ENCODE peak calls at places on chromosomes 5 and 9, in five cellular contexts. One of them, this sample, is unnamed.

GRCh38 chr9:83267741-83268140 is 204.8 kb upstream of the RASEF start:
- DNase-seq in lower leg skin: no peak
- DNase-seq in left ventricle myocardium inferior: no peak
- DNase-seq in CD4-positive, alpha-beta T cell: no peak
- DNase-seq in hepatocyte: no peak
- DNase-seq in this sample: no peak

GRCh38 chr9:38037981-38038306 is 31.1 kb downstream of the SHB start:
- DNase-seq in lower leg skin: no peak
- DNase-seq in left ventricle myocardium inferior: no peak
- DNase-seq in CD4-positive, alpha-beta T cell: no peak
- DNase-seq in hepatocyte: no peak
- DNase-seq in this sample: no peak

GRCh38 chr9:16337322-16338029 is 533.0 kb downstream of the BNC2 start:
- DNase-seq in lower leg skin: no peak
- DNase-seq in left ventricle myocardium inferior: no peak
- DNase-seq in CD4-positive, alpha-beta T cell: no peak
- DNase-seq in hepatocyte: peak; percentile 50
- DNase-seq in this sample: no peak

GRCh38 chr5:116759860-116760644 is 185.4 kb upstream of the SEMA6A start:
- DNase-seq in lower leg skin: no peak
- DNase-seq in left ventricle myocardium inferior: no peak
- DNase-seq in CD4-positive, alpha-beta T cell: no peak
- DNase-seq in hepatocyte: no peak
- DNase-seq in this sample: no peak

GRCh38 chr5:32709789-32710334 is 1.3 kb upstream of the NPR3 start:
- DNase-seq in lower leg skin: no peak
- DNase-seq in left ventricle myocardium inferior: peak; percentile 69
- DNase-seq in CD4-positive, alpha-beta T cell: no peak
- DNase-seq in hepatocyte: peak; percentile 80
- DNase-seq in this sample: peak; percentile 92

GRCh38 chr5:141382469-141383294 is at the start of gene PCDHGA7:
- DNase-seq in lower leg skin: no peak
- DNase-seq in left ventricle myocardium inferior: no peak
- DNase-seq in CD4-positive, alpha-beta T cell: no peak
- DNase-seq in hepatocyte: no peak
- DNase-seq in this sample: no peak

GRCh38 chr9:134774991-134775540 is 105.5 kb upstream of the FCN2 start:
- DNase-seq in lower leg skin: no peak
- DNase-seq in left ventricle myocardium inferior: no peak
- DNase-seq in CD4-positive, alpha-beta T cell: no peak
- DNase-seq in hepatocyte: no peak
- DNase-seq in this sample: no peak

GRCh38 chr9:113486327-113486726 is 22.8 kb downstream of the RGS3 start:
- DNase-seq in lower leg skin: no peak
- DNase-seq in left ventricle myocardium inferior: no peak
- DNase-seq in CD4-positive, alpha-beta T cell: no peak
- DNase-seq in hepatocyte: no peak
- DNase-seq in this sample: no peak

GRCh38 chr9:973295-973842 is 3.1 kb upstream of the DMRT3 start:
- DNase-seq in lower leg skin: no peak
- DNase-seq in left ventricle myocardium inferior: no peak
- DNase-seq in CD4-positive, alpha-beta T cell: no peak
- DNase-seq in hepatocyte: no peak
- DNase-seq in this sample: no peak

GRCh38 chr9:84808416-84808815 is 138.9 kb downstream of the NTRK2 start:
- DNase-seq in lower leg skin: no peak
- DNase-seq in left ventricle myocardium inferior: no peak
- DNase-seq in CD4-positive, alpha-beta T cell: no peak
- DNase-seq in hepatocyte: no peak
- DNase-seq in this sample: no peak

GRCh38 chr5:137503456-137503855 is 4.3 kb upstream of the SPOCK1 start:
- DNase-seq in lower leg skin: no peak
- DNase-seq in left ventricle myocardium inferior: no peak
- DNase-seq in CD4-positive, alpha-beta T cell: no peak
- DNase-seq in hepatocyte: no peak
- DNase-seq in this sample: no peak

GRCh38 chr9:31574006-31574750 is 810.3 kb upstream of the ACO1 start:
- DNase-seq in lower leg skin: no peak
- DNase-seq in left ventricle myocardium inferior: no peak
- DNase-seq in CD4-positive, alpha-beta T cell: no peak
- DNase-seq in hepatocyte: peak; percentile 16
- DNase-seq in this sample: no peak

GRCh38 chr5:143653256-143653655 is 158.7 kb upstream of the HMHB1 start:
- DNase-seq in lower leg skin: no peak
- DNase-seq in left ventricle myocardium inferior: no peak
- DNase-seq in CD4-positive, alpha-beta T cell: no peak
- DNase-seq in hepatocyte: no peak
- DNase-seq in this sample: no peak

GRCh38 chr5:138241688-138242547 is 28.8 kb upstream of the CDC23 start:
- DNase-seq in lower leg skin: no peak
- DNase-seq in left ventricle myocardium inferior: peak; percentile 22
- DNase-seq in CD4-positive, alpha-beta T cell: no peak
- DNase-seq in hepatocyte: peak; percentile 46
- DNase-seq in this sample: no peak

GRCh38 chr5:122415481-122416120 is 103.6 kb downstream of the SNCAIP start:
- DNase-seq in lower leg skin: peak; percentile 34
- DNase-seq in left ventricle myocardium inferior: peak; percentile 27
- DNase-seq in CD4-positive, alpha-beta T cell: no peak
- DNase-seq in hepatocyte: peak; percentile 85
- DNase-seq in this sample: no peak

GRCh38 chr9:127035423-127035822 is 87.0 kb downstream of the ANGPTL2 start:
- DNase-seq in lower leg skin: no peak
- DNase-seq in left ventricle myocardium inferior: peak; percentile 71
- DNase-seq in CD4-positive, alpha-beta T cell: no peak
- DNase-seq in hepatocyte: no peak
- DNase-seq in this sample: no peak

GRCh38 chr5:9467199-9468069 is 78.4 kb downstream of the SEMA5A start:
- DNase-seq in lower leg skin: peak; percentile 74
- DNase-seq in left ventricle myocardium inferior: no peak
- DNase-seq in CD4-positive, alpha-beta T cell: no peak
- DNase-seq in hepatocyte: peak; percentile 36
- DNase-seq in this sample: no peak

GRCh38 chr5:66655395-66656324 is 59.5 kb downstream of the MAST4 start:
- DNase-seq in lower leg skin: no peak
- DNase-seq in left ventricle myocardium inferior: no peak
- DNase-seq in CD4-positive, alpha-beta T cell: no peak
- DNase-seq in hepatocyte: no peak
- DNase-seq in this sample: no peak

GRCh38 chr9:123722378-123722777 is 207.5 kb downstream of the DENND1A start:
- DNase-seq in lower leg skin: no peak
- DNase-seq in left ventricle myocardium inferior: no peak
- DNase-seq in CD4-positive, alpha-beta T cell: no peak
- DNase-seq in hepatocyte: no peak
- DNase-seq in this sample: no peak

GRCh38 chr9:123725389-123725788 is 204.5 kb downstream of the DENND1A start:
- DNase-seq in lower leg skin: no peak
- DNase-seq in left ventricle myocardium inferior: peak; percentile 22
- DNase-seq in CD4-positive, alpha-beta T cell: no peak
- DNase-seq in hepatocyte: peak; percentile 23
- DNase-seq in this sample: no peak

GRCh38 chr9:123727332-123727731 is 202.6 kb downstream of the DENND1A start:
- DNase-seq in lower leg skin: no peak
- DNase-seq in left ventricle myocardium inferior: no peak
- DNase-seq in CD4-positive, alpha-beta T cell: no peak
- DNase-seq in hepatocyte: no peak
- DNase-seq in this sample: no peak

GRCh38 chr9:123723135-123723875 is 206.6 kb downstream of the DENND1A start:
- DNase-seq in lower leg skin: no peak
- DNase-seq in left ventricle myocardium inferior: no peak
- DNase-seq in CD4-positive, alpha-beta T cell: no peak
- DNase-seq in hepatocyte: no peak
- DNase-seq in this sample: no peak

GRCh38 chr9:123724211-123724831 is 205.6 kb downstream of the DENND1A start:
- DNase-seq in lower leg skin: no peak
- DNase-seq in left ventricle myocardium inferior: no peak
- DNase-seq in CD4-positive, alpha-beta T cell: no peak
- DNase-seq in hepatocyte: peak; percentile 13
- DNase-seq in this sample: no peak
- TF ChIP-seq CTCF in lower leg skin: no peak
- TF ChIP-seq CTCF in left ventricle myocardium inferior: peak; percentile 32
- TF ChIP-seq CTCF in CD4-positive, alpha-beta T cell: no peak
- TF ChIP-seq CTCF in hepatocyte: peak; percentile 28
- TF ChIP-seq CTCF in this sample: peak; percentile 48

GRCh38 chr5:149264432-149265069 is 7.1 kb upstream of the AFAP1L1 start:
- DNase-seq in lower leg skin: no peak
- DNase-seq in left ventricle myocardium inferior: no peak
- DNase-seq in CD4-positive, alpha-beta T cell: peak; percentile 49
- DNase-seq in hepatocyte: peak; percentile 77
- DNase-seq in this sample: no peak
- TF ChIP-seq CTCF in lower leg skin: no peak
- TF ChIP-seq CTCF in left ventricle myocardium inferior: peak; percentile 63
- TF ChIP-seq CTCF in CD4-positive, alpha-beta T cell: peak; percentile 87
- TF ChIP-seq CTCF in hepatocyte: peak; percentile 58
- TF ChIP-seq CTCF in this sample: peak; percentile 42

GRCh38 chr9:123377211-123377971 is 21.4 kb downstream of the CRB2 start:
- DNase-seq in lower leg skin: no peak
- DNase-seq in left ventricle myocardium inferior: no peak
- DNase-seq in CD4-positive, alpha-beta T cell: no peak
- DNase-seq in hepatocyte: no peak
- DNase-seq in this sample: no peak

GRCh38 chr9:123373941-123374340 is 17.9 kb downstream of the CRB2 start:
- DNase-seq in lower leg skin: no peak
- DNase-seq in left ventricle myocardium inferior: no peak
- DNase-seq in CD4-positive, alpha-beta T cell: no peak
- DNase-seq in hepatocyte: no peak
- DNase-seq in this sample: no peak

GRCh38 chr9:123375725-123376132 is 19.7 kb downstream of the CRB2 start:
- DNase-seq in lower leg skin: no peak
- DNase-seq in left ventricle myocardium inferior: no peak
- DNase-seq in CD4-positive, alpha-beta T cell: no peak
- DNase-seq in hepatocyte: peak; percentile 86
- DNase-seq in this sample: no peak

GRCh38 chr9:123378028-123378427 is 22.0 kb downstream of the CRB2 start:
- DNase-seq in lower leg skin: no peak
- DNase-seq in left ventricle myocardium inferior: no peak
- DNase-seq in CD4-positive, alpha-beta T cell: no peak
- DNase-seq in hepatocyte: no peak
- DNase-seq in this sample: no peak

DNA sequence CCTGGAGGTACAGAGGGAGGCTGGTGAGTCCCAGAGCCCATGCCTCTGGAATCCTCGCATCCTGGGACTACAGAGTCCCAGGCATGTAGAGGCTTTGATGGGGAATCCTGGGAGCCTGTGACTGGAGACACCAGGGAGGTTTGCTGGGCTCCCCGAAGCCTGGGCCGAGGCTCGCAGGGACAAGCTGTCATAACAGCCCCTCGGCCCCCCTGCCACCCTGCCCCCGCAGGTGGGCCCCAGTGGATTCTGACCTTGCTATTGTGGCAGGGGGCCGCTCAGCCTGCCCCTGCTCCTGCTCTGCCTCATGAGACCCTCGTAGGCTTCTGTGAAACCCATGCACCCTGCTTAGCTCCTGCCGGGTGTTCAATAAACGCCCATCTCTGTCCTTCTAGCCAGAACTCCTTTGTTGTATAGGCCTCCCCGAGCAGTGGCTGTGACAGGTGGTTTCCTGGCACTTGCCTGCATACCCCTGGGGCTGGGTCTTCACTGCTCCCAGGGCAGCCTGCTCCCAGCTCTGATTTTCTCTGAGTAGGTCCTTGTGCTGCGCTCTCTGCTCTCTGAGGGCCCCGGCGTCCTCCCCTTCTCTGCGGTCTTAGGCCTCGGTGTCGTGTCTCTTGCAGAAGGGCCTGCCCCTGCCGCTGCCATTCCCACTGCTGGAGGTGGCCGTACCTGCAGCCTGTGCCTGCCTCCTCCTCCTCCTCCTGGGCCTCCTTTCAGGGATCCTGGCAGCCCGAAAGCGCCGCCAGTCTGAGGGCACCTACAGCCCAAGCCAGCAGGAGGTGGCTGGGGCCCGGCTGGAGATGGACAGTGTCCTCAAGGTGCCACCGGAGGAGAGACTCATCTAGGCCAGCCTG is 20.4 kb downstream of the CRB2 start:
- DNase-seq in lower leg skin: no peak
- DNase-seq in left ventricle myocardium inferior: no peak
- DNase-seq in CD4-positive, alpha-beta T cell: no peak
- DNase-seq in hepatocyte: no peak
- DNase-seq in this sample: no peak
- TF ChIP-seq CTCF in lower leg skin: no peak
- TF ChIP-seq CTCF in left ventricle myocardium inferior: no peak
- TF ChIP-seq CTCF in CD4-positive, alpha-beta T cell: no peak
- TF ChIP-seq CTCF in hepatocyte: no peak
- TF ChIP-seq CTCF in this sample: no peak

GRCh38 chr5:10528056-10528816 is 35.6 kb upstream of the ANKRD33B start:
- DNase-seq in lower leg skin: no peak
- DNase-seq in left ventricle myocardium inferior: no peak
- DNase-seq in CD4-positive, alpha-beta T cell: no peak
- DNase-seq in hepatocyte: no peak
- DNase-seq in this sample: no peak
- TF ChIP-seq CTCF in lower leg skin: no peak
- TF ChIP-seq CTCF in left ventricle myocardium inferior: no peak
- TF ChIP-seq CTCF in CD4-positive, alpha-beta T cell: no peak
- TF ChIP-seq CTCF in hepatocyte: no peak
- TF ChIP-seq CTCF in this sample: peak; percentile 22